ENCODE peak calls at places on chromosome 22, in six cellular contexts. One of them, this sample, is unnamed.

GRCh38 chr22:19962909-19963806 is 21.5 kb upstream of the TXNRD2 start:
- DNase-seq in mesothelial cell of epicardium: no peak
- DNase-seq in H9: peak
- DNase-seq in HFF-Myc: no peak
- DNase-seq in GM13977: no peak
- DNase-seq in CD4-positive, alpha-beta T cell: no peak
- DNase-seq in this sample: no peak

GRCh38 chr22:40709752-40710413 is 30.6 kb downstream of the MCHR1 start:
- DNase-seq in mesothelial cell of epicardium: no peak
- DNase-seq in HFF-Myc: no peak
- DNase-seq in CD4-positive, alpha-beta T cell: no peak
- DNase-seq in H9: no peak
- DNase-seq in GM13977: no peak
- DNase-seq in this sample: no peak

GRCh38 chr22:19767427-19768380 is 7.1 kb downstream of the TBX1 start:
- DNase-seq in mesothelial cell of epicardium: no peak
- DNase-seq in H9: peak
- DNase-seq in HFF-Myc: no peak
- DNase-seq in GM13977: no peak
- DNase-seq in CD4-positive, alpha-beta T cell: no peak
- DNase-seq in this sample: no peak

GRCh38 chr22:44862981-44863860 is 110.8 kb downstream of the ARHGAP8 start:
- DNase-seq in HFF-Myc: no peak
- DNase-seq in GM13977: peak
- DNase-seq in CD4-positive, alpha-beta T cell: no peak
- DNase-seq in H9: peak
- DNase-seq in mesothelial cell of epicardium: no peak
- DNase-seq in this sample: no peak

GRCh38 chr22:27798526-27799333 is 2.8 kb downstream of the MN1 start:
- DNase-seq in mesothelial cell of epicardium: no peak
- DNase-seq in CD4-positive, alpha-beta T cell: no peak
- DNase-seq in GM13977: no peak
- DNase-seq in H9: peak
- DNase-seq in HFF-Myc: no peak
- DNase-seq in this sample: peak

GRCh38 chr22:22713416-22713815 is 69.0 kb downstream of the GGTLC2 start:
- DNase-seq in GM13977: no peak
- DNase-seq in CD4-positive, alpha-beta T cell: no peak
- DNase-seq in H9: no peak
- DNase-seq in HFF-Myc: no peak
- DNase-seq in mesothelial cell of epicardium: no peak
- DNase-seq in this sample: no peak

GRCh38 chr22:29964777-29965176 is 81.8 kb downstream of the MTMR3 start:
- DNase-seq in HFF-Myc: no peak
- DNase-seq in mesothelial cell of epicardium: no peak
- DNase-seq in CD4-positive, alpha-beta T cell: no peak
- DNase-seq in H9: no peak
- DNase-seq in GM13977: no peak
- DNase-seq in this sample: no peak

GRCh38 chr22:25566812-25567211 is 2.3 kb downstream of the GRK3 start:
- DNase-seq in GM13977: peak
- DNase-seq in CD4-positive, alpha-beta T cell: no peak
- DNase-seq in HFF-Myc: no peak
- DNase-seq in H9: no peak
- DNase-seq in mesothelial cell of epicardium: no peak
- DNase-seq in this sample: no peak

GRCh38 chr22:30575011-30575671 is 676 bp upstream of the GAL3ST1 start:
- DNase-seq in CD4-positive, alpha-beta T cell: no peak
- DNase-seq in mesothelial cell of epicardium: no peak
- DNase-seq in H9: peak
- DNase-seq in HFF-Myc: no peak
- DNase-seq in GM13977: no peak
- DNase-seq in this sample: no peak

GRCh38 chr22:19776433-19777031 is 16.0 kb downstream of the TBX1 start:
- DNase-seq in H9: no peak
- DNase-seq in HFF-Myc: no peak
- DNase-seq in mesothelial cell of epicardium: no peak
- DNase-seq in GM13977: no peak
- DNase-seq in CD4-positive, alpha-beta T cell: no peak
- DNase-seq in this sample: no peak

GRCh38 chr22:38901111-38901641 is 29.2 kb upstream of the CBX6 start:
- DNase-seq in H9: no peak
- DNase-seq in mesothelial cell of epicardium: no peak
- DNase-seq in GM13977: no peak
- DNase-seq in HFF-Myc: no peak
- DNase-seq in CD4-positive, alpha-beta T cell: no peak
- DNase-seq in this sample: no peak

GRCh38 chr22:17552737-17553136 is 10.6 kb upstream of the SLC25A18 start:
- DNase-seq in GM13977: no peak
- DNase-seq in H9: no peak
- DNase-seq in mesothelial cell of epicardium: no peak
- DNase-seq in CD4-positive, alpha-beta T cell: no peak
- DNase-seq in HFF-Myc: no peak
- DNase-seq in this sample: no peak

GRCh38 chr22:17725465-17725800 is 48.8 kb downstream of the BID start:
- DNase-seq in CD4-positive, alpha-beta T cell: no peak
- DNase-seq in HFF-Myc: no peak
- DNase-seq in mesothelial cell of epicardium: no peak
- DNase-seq in GM13977: no peak
- DNase-seq in H9: no peak
- DNase-seq in this sample: no peak

GRCh38 chr22:35649636-35650250 is 1.5 kb downstream of the APOL6 start:
- DNase-seq in H9: peak
- DNase-seq in GM13977: no peak
- DNase-seq in CD4-positive, alpha-beta T cell: no peak
- DNase-seq in HFF-Myc: no peak
- DNase-seq in mesothelial cell of epicardium: no peak
- DNase-seq in this sample: no peak

GRCh38 chr22:20062766-20063083 is 17.3 kb upstream of the DGCR8 start:
- DNase-seq in GM13977: no peak
- DNase-seq in HFF-Myc: peak
- DNase-seq in mesothelial cell of epicardium: no peak
- DNase-seq in H9: no peak
- DNase-seq in CD4-positive, alpha-beta T cell: no peak
- DNase-seq in this sample: no peak

GRCh38 chr22:19477321-19478085 is 1.5 kb downstream of the UFD1 start:
- DNase-seq in mesothelial cell of epicardium: no peak
- DNase-seq in GM13977: no peak
- DNase-seq in H9: no peak
- DNase-seq in HFF-Myc: no peak
- DNase-seq in CD4-positive, alpha-beta T cell: no peak
- DNase-seq in this sample: no peak

GRCh38 chr22:39097098-39098020 is at the start of gene APOBEC3H:
- DNase-seq in mesothelial cell of epicardium: no peak
- DNase-seq in GM13977: no peak
- DNase-seq in CD4-positive, alpha-beta T cell: no peak
- DNase-seq in HFF-Myc: peak
- DNase-seq in H9: no peak
- DNase-seq in this sample: no peak

GRCh38 chr22:27718186-27719032 is 83.1 kb downstream of the MN1 start:
- DNase-seq in HFF-Myc: peak
- DNase-seq in mesothelial cell of epicardium: no peak
- DNase-seq in GM13977: no peak
- DNase-seq in H9: peak
- DNase-seq in CD4-positive, alpha-beta T cell: no peak
- DNase-seq in this sample: peak

GRCh38 chr22:19941365-19942070 is at the start of the genes COMT and TXNRD2:
- DNase-seq in CD4-positive, alpha-beta T cell: peak
- DNase-seq in H9: no peak
- DNase-seq in mesothelial cell of epicardium: peak
- DNase-seq in HFF-Myc: no peak
- DNase-seq in GM13977: peak
- DNase-seq in this sample: peak

GRCh38 chr22:30004689-30005088 is 75.6 kb upstream of the HORMAD2 start:
- DNase-seq in CD4-positive, alpha-beta T cell: no peak
- DNase-seq in mesothelial cell of epicardium: no peak
- DNase-seq in H9: no peak
- DNase-seq in HFF-Myc: no peak
- DNase-seq in GM13977: no peak
- DNase-seq in this sample: no peak

GRCh38 chr22:26779929-26780328 is 122.5 kb downstream of the MIAT start:
- DNase-seq in HFF-Myc: no peak
- DNase-seq in CD4-positive, alpha-beta T cell: no peak
- DNase-seq in GM13977: no peak
- DNase-seq in mesothelial cell of epicardium: no peak
- DNase-seq in H9: no peak
- DNase-seq in this sample: no peak

DNA sequence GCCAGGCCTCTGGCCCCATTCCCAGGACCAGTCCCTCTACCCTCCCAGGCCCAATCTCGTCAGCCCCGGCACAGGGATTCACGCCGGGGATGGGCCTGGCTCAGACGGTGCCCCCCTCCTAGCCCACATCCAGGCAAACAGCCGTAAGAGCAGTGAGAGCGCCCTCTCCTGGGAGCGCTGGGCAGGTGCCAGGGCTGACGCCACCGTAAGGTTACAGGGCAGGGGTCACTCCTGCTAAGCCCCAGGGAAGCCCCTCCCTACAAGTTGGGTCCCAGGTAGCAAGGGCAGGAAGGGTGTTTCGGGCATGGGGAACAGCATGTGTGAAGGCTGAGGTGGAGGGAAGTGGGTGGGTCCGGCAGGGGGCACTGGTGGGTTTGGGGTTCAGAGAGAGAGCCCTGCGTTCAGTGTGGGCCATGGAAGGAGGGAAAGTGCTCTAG is 19.2 kb upstream of the PPARA start:
- DNase-seq in GM13977: no peak
- DNase-seq in HFF-Myc: no peak
- DNase-seq in mesothelial cell of epicardium: no peak
- DNase-seq in CD4-positive, alpha-beta T cell: no peak
- DNase-seq in H9: peak
- DNase-seq in this sample: no peak
- TF ChIP-seq CTCF in GM13977: peak
- TF ChIP-seq CTCF in HFF-Myc: peak
- TF ChIP-seq CTCF in mesothelial cell of epicardium: no peak
- TF ChIP-seq CTCF in CD4-positive, alpha-beta T cell: no peak
- TF ChIP-seq CTCF in H9: peak
- TF ChIP-seq CTCF in this sample: peak

GRCh38 chr22:46826438-46826837 is 64.0 kb downstream of the TBC1D22A start:
- DNase-seq in mesothelial cell of epicardium: no peak
- DNase-seq in CD4-positive, alpha-beta T cell: no peak
- DNase-seq in GM13977: no peak
- DNase-seq in HFF-Myc: no peak
- DNase-seq in H9: no peak
- DNase-seq in this sample: no peak

GRCh38 chr22:46828323-46829139 is 66.1 kb downstream of the TBC1D22A start:
- DNase-seq in H9: no peak
- DNase-seq in CD4-positive, alpha-beta T cell: no peak
- DNase-seq in HFF-Myc: no peak
- DNase-seq in mesothelial cell of epicardium: no peak
- DNase-seq in GM13977: no peak
- DNase-seq in this sample: no peak

GRCh38 chr22:46825145-46825544 is 62.7 kb downstream of the TBC1D22A start:
- DNase-seq in mesothelial cell of epicardium: no peak
- DNase-seq in GM13977: no peak
- DNase-seq in H9: no peak
- DNase-seq in CD4-positive, alpha-beta T cell: no peak
- DNase-seq in HFF-Myc: no peak
- DNase-seq in this sample: no peak

GRCh38 chr22:46827781-46828180 is 65.3 kb downstream of the TBC1D22A start:
- DNase-seq in GM13977: no peak
- DNase-seq in HFF-Myc: no peak
- DNase-seq in mesothelial cell of epicardium: no peak
- DNase-seq in H9: no peak
- DNase-seq in CD4-positive, alpha-beta T cell: no peak
- DNase-seq in this sample: no peak

GRCh38 chr22:46827072-46827780 is 64.8 kb downstream of the TBC1D22A start:
- DNase-seq in CD4-positive, alpha-beta T cell: no peak
- DNase-seq in GM13977: no peak
- DNase-seq in H9: peak
- DNase-seq in mesothelial cell of epicardium: no peak
- DNase-seq in HFF-Myc: no peak
- DNase-seq in this sample: peak
- TF ChIP-seq CTCF in CD4-positive, alpha-beta T cell: peak
- TF ChIP-seq CTCF in GM13977: no peak
- TF ChIP-seq CTCF in H9: peak
- TF ChIP-seq CTCF in mesothelial cell of epicardium: no peak
- TF ChIP-seq CTCF in HFF-Myc: no peak
- TF ChIP-seq CTCF in this sample: peak

GRCh38 chr22:28883657-28883916 is 215 bp downstream of the ZNRF3 start:
- DNase-seq in HFF-Myc: no peak
- DNase-seq in CD4-positive, alpha-beta T cell: no peak
- DNase-seq in GM13977: peak
- DNase-seq in H9: no peak
- DNase-seq in mesothelial cell of epicardium: no peak
- DNase-seq in this sample: no peak

GRCh38 chr22:28887725-28888459 is 4.5 kb downstream of the ZNRF3 start:
- DNase-seq in mesothelial cell of epicardium: no peak
- DNase-seq in CD4-positive, alpha-beta T cell: no peak
- DNase-seq in H9: no peak
- DNase-seq in HFF-Myc: no peak
- DNase-seq in GM13977: no peak
- DNase-seq in this sample: no peak

GRCh38 chr22:28883917-28884753 is 763 bp downstream of the ZNRF3 start:
- DNase-seq in GM13977: peak
- DNase-seq in H9: peak
- DNase-seq in mesothelial cell of epicardium: peak
- DNase-seq in CD4-positive, alpha-beta T cell: peak
- DNase-seq in HFF-Myc: no peak
- DNase-seq in this sample: peak

GRCh38 chr22:28884754-28885375 is 1.5 kb downstream of the ZNRF3 start:
- DNase-seq in CD4-positive, alpha-beta T cell: no peak
- DNase-seq in HFF-Myc: no peak
- DNase-seq in GM13977: no peak
- DNase-seq in mesothelial cell of epicardium: no peak
- DNase-seq in H9: no peak
- DNase-seq in this sample: peak

GRCh38 chr22:28885939-28886338 is 2.6 kb downstream of the ZNRF3 start:
- DNase-seq in H9: no peak
- DNase-seq in GM13977: no peak
- DNase-seq in HFF-Myc: no peak
- DNase-seq in mesothelial cell of epicardium: no peak
- DNase-seq in CD4-positive, alpha-beta T cell: no peak
- DNase-seq in this sample: no peak
- TF ChIP-seq CTCF in H9: no peak
- TF ChIP-seq CTCF in GM13977: no peak
- TF ChIP-seq CTCF in HFF-Myc: no peak
- TF ChIP-seq CTCF in mesothelial cell of epicardium: no peak
- TF ChIP-seq CTCF in CD4-positive, alpha-beta T cell: no peak
- TF ChIP-seq CTCF in this sample: no peak

GRCh38 chr22:43047605-43048004 is 32.7 kb upstream of the PACSIN2 start:
- DNase-seq in GM13977: no peak
- DNase-seq in H9: no peak
- DNase-seq in HFF-Myc: no peak
- DNase-seq in mesothelial cell of epicardium: no peak
- DNase-seq in CD4-positive, alpha-beta T cell: no peak
- DNase-seq in this sample: no peak

GRCh38 chr22:43053176-43053575 is 36.0 kb downstream of the TTLL1 start:
- DNase-seq in GM13977: no peak
- DNase-seq in HFF-Myc: no peak
- DNase-seq in mesothelial cell of epicardium: no peak
- DNase-seq in H9: peak
- DNase-seq in CD4-positive, alpha-beta T cell: no peak
- DNase-seq in this sample: no peak

DNA sequence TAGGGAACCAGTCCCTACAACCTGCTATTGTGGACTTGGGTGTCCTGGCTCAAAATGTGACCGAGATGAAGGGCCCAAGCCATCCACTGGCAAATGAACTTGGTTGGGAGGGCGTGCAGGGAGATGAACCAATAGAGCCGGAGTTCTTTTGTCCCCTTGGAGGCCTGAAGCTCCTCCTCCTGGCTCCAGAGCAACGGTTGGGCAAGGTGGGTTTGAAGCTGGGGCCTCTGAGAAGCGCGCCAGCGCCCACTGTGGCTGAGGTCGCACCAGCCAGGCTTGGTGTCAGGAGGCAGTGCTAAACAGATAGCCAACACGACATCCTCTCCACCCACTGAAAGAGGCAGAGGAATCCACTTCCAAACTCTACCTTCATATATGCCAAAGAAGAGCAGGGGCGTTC is 36.0 kb upstream of the PACSIN2 start:
- DNase-seq in HFF-Myc: no peak
- DNase-seq in H9: peak
- DNase-seq in GM13977: no peak
- DNase-seq in mesothelial cell of epicardium: no peak
- DNase-seq in CD4-positive, alpha-beta T cell: no peak
- DNase-seq in this sample: no peak
- TF ChIP-seq CTCF in HFF-Myc: no peak
- TF ChIP-seq CTCF in H9: peak
- TF ChIP-seq CTCF in GM13977: no peak
- TF ChIP-seq CTCF in mesothelial cell of epicardium: no peak
- TF ChIP-seq CTCF in CD4-positive, alpha-beta T cell: no peak
- TF ChIP-seq CTCF in this sample: no peak

This sample was measured in nephron progenitor cell.